ENCODE peak calls at places on chromosomes 3 and 15, in seven cellular contexts. One of them, this sample, is unnamed.

GRCh38 chr3:62090519-62090918 is 282.8 kb downstream of the FEZF2 start:
- DNase-seq in mammary epithelial cell: no peak
- DNase-seq in astrocyte of the spinal cord: no peak
- DNase-seq in activated naive CD4-positive, alpha-beta T cell: no peak
- DNase-seq in fibroblast of gingiva: no peak
- DNase-seq in stimulated activated CD4-positive, alpha-beta T cell treated with anti-CD3 and anti-CD28 coated beads, Interleukin-2, amount 100 ng/mL, for 4 hours: no peak
- DNase-seq in effector memory CD8-positive, alpha-beta T cell: no peak
- DNase-seq in this sample: no peak

GRCh38 chr3:14606663-14607339 is 44.8 kb upstream of the CCDC174 start:
- DNase-seq in mammary epithelial cell: peak
- DNase-seq in astrocyte of the spinal cord: no peak
- DNase-seq in activated naive CD4-positive, alpha-beta T cell: no peak
- DNase-seq in fibroblast of gingiva: no peak
- DNase-seq in stimulated activated CD4-positive, alpha-beta T cell treated with anti-CD3 and anti-CD28 coated beads, Interleukin-2, amount 100 ng/mL, for 4 hours: no peak
- DNase-seq in effector memory CD8-positive, alpha-beta T cell: no peak
- DNase-seq in this sample: no peak

GRCh38 chr15:99315636-99316035 is 64.4 kb downstream of the LRRC28 start:
- DNase-seq in mammary epithelial cell: peak
- DNase-seq in astrocyte of the spinal cord: no peak
- DNase-seq in activated naive CD4-positive, alpha-beta T cell: no peak
- DNase-seq in fibroblast of gingiva: no peak
- DNase-seq in stimulated activated CD4-positive, alpha-beta T cell treated with anti-CD3 and anti-CD28 coated beads, Interleukin-2, amount 100 ng/mL, for 4 hours: no peak
- DNase-seq in effector memory CD8-positive, alpha-beta T cell: no peak
- DNase-seq in this sample: no peak

GRCh38 chr15:38048001-38048455 is 113.6 kb downstream of the TMCO5A start:
- DNase-seq in mammary epithelial cell: no peak
- DNase-seq in astrocyte of the spinal cord: no peak
- DNase-seq in activated naive CD4-positive, alpha-beta T cell: no peak
- DNase-seq in fibroblast of gingiva: no peak
- DNase-seq in stimulated activated CD4-positive, alpha-beta T cell treated with anti-CD3 and anti-CD28 coated beads, Interleukin-2, amount 100 ng/mL, for 4 hours: no peak
- DNase-seq in effector memory CD8-positive, alpha-beta T cell: no peak
- DNase-seq in this sample: no peak

GRCh38 chr15:50825946-50826345 is 60.4 kb upstream of the SPPL2A start:
- DNase-seq in mammary epithelial cell: no peak
- DNase-seq in astrocyte of the spinal cord: no peak
- DNase-seq in activated naive CD4-positive, alpha-beta T cell: no peak
- DNase-seq in fibroblast of gingiva: no peak
- DNase-seq in stimulated activated CD4-positive, alpha-beta T cell treated with anti-CD3 and anti-CD28 coated beads, Interleukin-2, amount 100 ng/mL, for 4 hours: no peak
- DNase-seq in effector memory CD8-positive, alpha-beta T cell: no peak
- DNase-seq in this sample: no peak

GRCh38 chr15:43799209-43799944 is 643 bp downstream of the SERINC4 start:
- DNase-seq in mammary epithelial cell: no peak
- DNase-seq in astrocyte of the spinal cord: no peak
- DNase-seq in activated naive CD4-positive, alpha-beta T cell: no peak
- DNase-seq in fibroblast of gingiva: no peak
- DNase-seq in stimulated activated CD4-positive, alpha-beta T cell treated with anti-CD3 and anti-CD28 coated beads, Interleukin-2, amount 100 ng/mL, for 4 hours: no peak
- DNase-seq in effector memory CD8-positive, alpha-beta T cell: no peak
- DNase-seq in this sample: no peak

GRCh38 chr15:60021589-60022378 is 17.7 kb downstream of the FOXB1 start:
- DNase-seq in mammary epithelial cell: peak
- DNase-seq in astrocyte of the spinal cord: no peak
- DNase-seq in activated naive CD4-positive, alpha-beta T cell: no peak
- DNase-seq in fibroblast of gingiva: no peak
- DNase-seq in stimulated activated CD4-positive, alpha-beta T cell treated with anti-CD3 and anti-CD28 coated beads, Interleukin-2, amount 100 ng/mL, for 4 hours: no peak
- DNase-seq in effector memory CD8-positive, alpha-beta T cell: no peak
- DNase-seq in this sample: no peak

GRCh38 chr3:106765342-106765741 is 611.9 kb upstream of the CCDC54 start:
- DNase-seq in mammary epithelial cell: peak
- DNase-seq in astrocyte of the spinal cord: peak
- DNase-seq in activated naive CD4-positive, alpha-beta T cell: no peak
- DNase-seq in fibroblast of gingiva: peak
- DNase-seq in stimulated activated CD4-positive, alpha-beta T cell treated with anti-CD3 and anti-CD28 coated beads, Interleukin-2, amount 100 ng/mL, for 4 hours: no peak
- DNase-seq in effector memory CD8-positive, alpha-beta T cell: no peak
- DNase-seq in this sample: no peak

GRCh38 chr3:128547368-128547987 is 54.5 kb upstream of the GATA2 start:
- DNase-seq in mammary epithelial cell: peak
- DNase-seq in astrocyte of the spinal cord: peak
- DNase-seq in activated naive CD4-positive, alpha-beta T cell: no peak
- DNase-seq in fibroblast of gingiva: no peak
- DNase-seq in stimulated activated CD4-positive, alpha-beta T cell treated with anti-CD3 and anti-CD28 coated beads, Interleukin-2, amount 100 ng/mL, for 4 hours: no peak
- DNase-seq in effector memory CD8-positive, alpha-beta T cell: no peak
- DNase-seq in this sample: no peak

GRCh38 chr3:108513961-108514360 is 3.6 kb upstream of the MYH15 start:
- DNase-seq in mammary epithelial cell: peak
- DNase-seq in astrocyte of the spinal cord: peak
- DNase-seq in activated naive CD4-positive, alpha-beta T cell: no peak
- DNase-seq in fibroblast of gingiva: no peak
- DNase-seq in stimulated activated CD4-positive, alpha-beta T cell treated with anti-CD3 and anti-CD28 coated beads, Interleukin-2, amount 100 ng/mL, for 4 hours: no peak
- DNase-seq in effector memory CD8-positive, alpha-beta T cell: no peak
- DNase-seq in this sample: no peak

GRCh38 chr15:27127834-27128570 is 157.0 kb downstream of the GABRG3 start:
- DNase-seq in mammary epithelial cell: no peak
- DNase-seq in astrocyte of the spinal cord: no peak
- DNase-seq in activated naive CD4-positive, alpha-beta T cell: no peak
- DNase-seq in fibroblast of gingiva: no peak
- DNase-seq in stimulated activated CD4-positive, alpha-beta T cell treated with anti-CD3 and anti-CD28 coated beads, Interleukin-2, amount 100 ng/mL, for 4 hours: no peak
- DNase-seq in effector memory CD8-positive, alpha-beta T cell: no peak
- DNase-seq in this sample: no peak

GRCh38 chr3:156812521-156813335 is 13.4 kb upstream of the LEKR1 start:
- DNase-seq in mammary epithelial cell: peak
- DNase-seq in astrocyte of the spinal cord: peak
- DNase-seq in activated naive CD4-positive, alpha-beta T cell: no peak
- DNase-seq in fibroblast of gingiva: peak
- DNase-seq in stimulated activated CD4-positive, alpha-beta T cell treated with anti-CD3 and anti-CD28 coated beads, Interleukin-2, amount 100 ng/mL, for 4 hours: no peak
- DNase-seq in effector memory CD8-positive, alpha-beta T cell: no peak
- DNase-seq in this sample: no peak

This sample was measured in NCI-H1048.